ENCODE peak calls at places on chromosomes 13 and 19, in four cellular contexts. I, V, D and R are unnamed samples.

GRCh38 chr13:41588899-41589298 is 131.5 kb downstream of the RGCC start:
- DNase-seq in I (no peak), V (no peak), D (no peak), R (peak; percentile 87)

GRCh38 chr19:13033819-13034611 is 38.7 kb downstream of the NFIX start:
- DNase-seq in I (peak; percentile 96), V (peak; percentile 11), D (no peak), R (peak; percentile 56)

GRCh38 chr19:46714523-46715106 is 2.3 kb downstream of the PRKD2 start:
- DNase-seq in I (no peak), V (peak; percentile 68), D (peak; percentile 72), R (no peak)

GRCh38 chr13:31168736-31169135 is 7.0 kb upstream of the HSPH1 start:
- DNase-seq in I (peak; percentile 37), V (no peak), D (no peak), R (no peak)

GRCh38 chr19:9150650-9151049 is 10.5 kb downstream of the ZNF317 start:
- DNase-seq in I (no peak), V (no peak), D (no peak), R (no peak)

GRCh38 chr13:41707192-41707858 is 250.0 kb downstream of the RGCC start:
- DNase-seq in I (no peak), V (no peak), D (no peak), R (peak; percentile 1)

GRCh38 chr13:31053098-31053497 is 108.6 kb downstream of the HSPH1 start:
- DNase-seq in I (no peak), V (no peak), D (no peak), R (peak; percentile 95)

GRCh38 chr19:46861691-46862503 is 1.1 kb downstream of the ARHGAP35 start:
- DNase-seq in I (peak; percentile 40), V (no peak), D (no peak), R (no peak)

GRCh38 chr13:113670541-113670940 is 3.5 kb downstream of the GRK1 start:
- DNase-seq in I (no peak), V (no peak), D (no peak), R (no peak)

GRCh38 chr13:101416181-101417042 is at the start of gene NALCN:
- DNase-seq in I (no peak), V (no peak), D (no peak), R (peak; percentile 15)

GRCh38 chr13:33728271-33729037 is 89.5 kb upstream of the RFC3 start:
- DNase-seq in I (peak; percentile 31), V (no peak), D (no peak), R (peak; percentile 34)

GRCh38 chr19:47239610-47240296 is 8.8 kb upstream of the BBC3 start:
- DNase-seq in I (no peak), V (peak; percentile 38), D (peak; percentile 52), R (peak; percentile 67)

GRCh38 chr13:40776681-40777165 is 5.7 kb upstream of the MRPS31 start:
- DNase-seq in I (peak; percentile 59), V (no peak), D (peak; percentile 56), R (peak; percentile 70)

GRCh38 chr19:46383846-46384245 is 29.5 kb downstream of the CCDC8 start:
- DNase-seq in I (no peak), V (no peak), D (no peak), R (no peak)

GRCh38 chr19:4083677-4084546 is 17.2 kb upstream of the ZBTB7A start:
- DNase-seq in I (peak; percentile 57), V (no peak), D (no peak), R (no peak)

GRCh38 chr19:30228726-30229523 is 143.3 kb upstream of the ZNF536 start:
- DNase-seq in I (no peak), V (no peak), D (no peak), R (no peak)

GRCh38 chr19:5839312-5840017 is at the start of gene FUT6:
- DNase-seq in I (peak; percentile 92), V (no peak), D (no peak), R (no peak)